ENCODE peak calls at places on chromosome 1, in four cellular contexts. One of them, this sample, is unnamed.

GRCh38 chr1:48246727-48247126 is 24.2 kb downstream of the SLC5A9 start:
- DNase-seq in HTR-8/SVneo: no peak
- DNase-seq in upper lobe of right lung: peak
- DNase-seq in heart left ventricle: peak
- DNase-seq in this sample: peak

GRCh38 chr1:201184734-201185453 is 5.7 kb upstream of the IGFN1 start:
- DNase-seq in HTR-8/SVneo: peak
- DNase-seq in upper lobe of right lung: no peak
- DNase-seq in heart left ventricle: peak
- DNase-seq in this sample: peak

GRCh38 chr1:212225416-212225815 is 59.8 kb upstream of the PPP2R5A start:
- DNase-seq in HTR-8/SVneo: no peak
- DNase-seq in upper lobe of right lung: no peak
- DNase-seq in heart left ventricle: no peak
- DNase-seq in this sample: no peak

GRCh38 chr1:58109646-58110200 is 436.8 kb downstream of the OMA1 start:
- DNase-seq in HTR-8/SVneo: no peak
- DNase-seq in upper lobe of right lung: no peak
- DNase-seq in heart left ventricle: no peak
- DNase-seq in this sample: no peak

GRCh38 chr1:51926171-51926812 is 47.8 kb upstream of the NRDC start:
- DNase-seq in HTR-8/SVneo: peak
- DNase-seq in upper lobe of right lung: no peak
- DNase-seq in heart left ventricle: no peak
- DNase-seq in this sample: no peak

GRCh38 chr1:44059956-44060355 is 28.7 kb upstream of the SLC6A9 start:
- DNase-seq in HTR-8/SVneo: no peak
- DNase-seq in upper lobe of right lung: no peak
- DNase-seq in heart left ventricle: no peak
- DNase-seq in this sample: no peak

GRCh38 chr1:198638441-198638840 is 399 bp upstream of the PTPRC start:
- DNase-seq in HTR-8/SVneo: no peak
- DNase-seq in upper lobe of right lung: no peak
- DNase-seq in heart left ventricle: no peak
- DNase-seq in this sample: no peak

GRCh38 chr1:245046764-245047163 is 108.0 kb upstream of the KIF26B start:
- DNase-seq in HTR-8/SVneo: no peak
- DNase-seq in upper lobe of right lung: no peak
- DNase-seq in heart left ventricle: no peak
- DNase-seq in this sample: no peak

GRCh38 chr1:110674337-110675059 is at the start of gene KCNA3:
- DNase-seq in HTR-8/SVneo: no peak
- DNase-seq in upper lobe of right lung: peak
- DNase-seq in heart left ventricle: peak
- DNase-seq in this sample: peak

This sample was measured in stomach.